ENCODE peak calls at places on chromosome 22, in nine cellular contexts. One of them, this sample, is unnamed.
A peak's percentile ranks its signal among the peaks of the same experiment; 100 is the strongest.

GRCh38 chr22:43817402-43817801 is 5.3 kb upstream of the EFCAB6 start:
- DNase-seq in RWPE1: no peak
- DNase-seq in cardiac fibroblast: no peak
- DNase-seq in dorsolateral prefrontal cortex: no peak
- DNase-seq in nephron progenitor cell: no peak
- DNase-seq in upper lobe of right lung: no peak
- DNase-seq in lower leg skin: no peak
- DNase-seq in HFFc6: no peak
- DNase-seq in tibial artery: peak; percentile 9
- DNase-seq in this sample: no peak

GRCh38 chr22:49951986-49952896 is 8.3 kb upstream of the PIM3 start:
- DNase-seq in RWPE1: peak; percentile 26
- DNase-seq in cardiac fibroblast: peak; percentile 89
- DNase-seq in dorsolateral prefrontal cortex: no peak
- DNase-seq in nephron progenitor cell: no peak
- DNase-seq in upper lobe of right lung: no peak
- DNase-seq in lower leg skin: no peak
- DNase-seq in HFFc6: peak; percentile 75
- DNase-seq in tibial artery: no peak
- DNase-seq in this sample: no peak

GRCh38 chr22:49570032-49570848 is 257.4 kb downstream of the BRD1 start:
- DNase-seq in RWPE1: no peak
- DNase-seq in cardiac fibroblast: no peak
- DNase-seq in dorsolateral prefrontal cortex: peak; percentile 23
- DNase-seq in nephron progenitor cell: no peak
- DNase-seq in upper lobe of right lung: peak; percentile 53
- DNase-seq in lower leg skin: peak; percentile 64
- DNase-seq in HFFc6: no peak
- DNase-seq in tibial artery: peak; percentile 35
- DNase-seq in this sample: no peak

GRCh38 chr22:48505891-48506290 is 1321.8 kb downstream of the BRD1 start:
- DNase-seq in RWPE1: no peak
- DNase-seq in cardiac fibroblast: no peak
- DNase-seq in dorsolateral prefrontal cortex: no peak
- DNase-seq in nephron progenitor cell: no peak
- DNase-seq in upper lobe of right lung: no peak
- DNase-seq in lower leg skin: no peak
- DNase-seq in HFFc6: no peak
- DNase-seq in tibial artery: no peak
- DNase-seq in this sample: no peak

GRCh38 chr22:47384977-47385376 is 622.5 kb downstream of the TBC1D22A start:
- DNase-seq in RWPE1: no peak
- DNase-seq in cardiac fibroblast: no peak
- DNase-seq in dorsolateral prefrontal cortex: no peak
- DNase-seq in nephron progenitor cell: no peak
- DNase-seq in upper lobe of right lung: peak; percentile 45
- DNase-seq in lower leg skin: no peak
- DNase-seq in HFFc6: no peak
- DNase-seq in tibial artery: peak; percentile 34
- DNase-seq in this sample: no peak

GRCh38 chr22:45511847-45512261 is 9.2 kb downstream of the FBLN1 start:
- DNase-seq in RWPE1: no peak
- DNase-seq in cardiac fibroblast: peak; percentile 89
- DNase-seq in dorsolateral prefrontal cortex: no peak
- DNase-seq in nephron progenitor cell: peak; percentile 49
- DNase-seq in upper lobe of right lung: no peak
- DNase-seq in lower leg skin: no peak
- DNase-seq in HFFc6: peak; percentile 83
- DNase-seq in tibial artery: peak; percentile 90
- DNase-seq in this sample: no peak

GRCh38 chr22:32103648-32104326 is 55.3 kb downstream of the C22orf42 start:
- DNase-seq in RWPE1: no peak
- DNase-seq in cardiac fibroblast: peak; percentile 19
- DNase-seq in dorsolateral prefrontal cortex: no peak
- DNase-seq in nephron progenitor cell: no peak
- DNase-seq in upper lobe of right lung: no peak
- DNase-seq in lower leg skin: no peak
- DNase-seq in HFFc6: peak; percentile 11
- DNase-seq in tibial artery: no peak
- DNase-seq in this sample: no peak

GRCh38 chr22:40326905-40327735 is 19.2 kb upstream of the ADSL start:
- DNase-seq in RWPE1: no peak
- DNase-seq in cardiac fibroblast: peak; percentile 21
- DNase-seq in dorsolateral prefrontal cortex: no peak
- DNase-seq in nephron progenitor cell: no peak
- DNase-seq in upper lobe of right lung: no peak
- DNase-seq in lower leg skin: no peak
- DNase-seq in HFFc6: no peak
- DNase-seq in tibial artery: no peak
- DNase-seq in this sample: no peak

GRCh38 chr22:45843030-45843429 is 133.9 kb downstream of the WNT7B start:
- DNase-seq in RWPE1: no peak
- DNase-seq in cardiac fibroblast: no peak
- DNase-seq in dorsolateral prefrontal cortex: no peak
- DNase-seq in nephron progenitor cell: no peak
- DNase-seq in upper lobe of right lung: no peak
- DNase-seq in lower leg skin: no peak
- DNase-seq in HFFc6: no peak
- DNase-seq in tibial artery: no peak
- DNase-seq in this sample: no peak

GRCh38 chr22:31650391-31650790 is 11.6 kb downstream of the PISD start:
- DNase-seq in RWPE1: no peak
- DNase-seq in cardiac fibroblast: peak; percentile 85
- DNase-seq in dorsolateral prefrontal cortex: no peak
- DNase-seq in nephron progenitor cell: no peak
- DNase-seq in upper lobe of right lung: no peak
- DNase-seq in lower leg skin: no peak
- DNase-seq in HFFc6: peak; percentile 63
- DNase-seq in tibial artery: no peak
- DNase-seq in this sample: no peak

GRCh38 chr22:32048069-32048468 is 5.0 kb downstream of the SLC5A1 start:
- DNase-seq in RWPE1: no peak
- DNase-seq in cardiac fibroblast: no peak
- DNase-seq in dorsolateral prefrontal cortex: no peak
- DNase-seq in nephron progenitor cell: no peak
- DNase-seq in upper lobe of right lung: no peak
- DNase-seq in lower leg skin: no peak
- DNase-seq in HFFc6: no peak
- DNase-seq in tibial artery: no peak
- DNase-seq in this sample: no peak

GRCh38 chr22:38317995-38318715 is 922 bp upstream of the CSNK1E start:
- DNase-seq in RWPE1: peak; percentile 90
- DNase-seq in cardiac fibroblast: peak; percentile 90
- DNase-seq in dorsolateral prefrontal cortex: peak; percentile 53
- DNase-seq in nephron progenitor cell: no peak
- DNase-seq in upper lobe of right lung: peak; percentile 78
- DNase-seq in lower leg skin: peak; percentile 95
- DNase-seq in HFFc6: peak; percentile 97
- DNase-seq in tibial artery: peak; percentile 90
- DNase-seq in this sample: no peak

GRCh38 chr22:36136988-36137387 is 23.6 kb downstream of the APOL3 start:
- DNase-seq in RWPE1: no peak
- DNase-seq in cardiac fibroblast: peak; percentile 32
- DNase-seq in dorsolateral prefrontal cortex: no peak
- DNase-seq in nephron progenitor cell: no peak
- DNase-seq in upper lobe of right lung: no peak
- DNase-seq in lower leg skin: no peak
- DNase-seq in HFFc6: peak; percentile 35
- DNase-seq in tibial artery: no peak
- DNase-seq in this sample: no peak

GRCh38 chr22:45885941-45886395 is 91.0 kb downstream of the WNT7B start:
- DNase-seq in RWPE1: no peak
- DNase-seq in cardiac fibroblast: no peak
- DNase-seq in dorsolateral prefrontal cortex: peak; percentile 51
- DNase-seq in nephron progenitor cell: no peak
- DNase-seq in upper lobe of right lung: peak; percentile 57
- DNase-seq in lower leg skin: no peak
- DNase-seq in HFFc6: no peak
- DNase-seq in tibial artery: peak; percentile 61
- DNase-seq in this sample: no peak

GRCh38 chr22:25084405-25085107 is 115.1 kb upstream of the CRYBB3 start:
- DNase-seq in RWPE1: no peak
- DNase-seq in cardiac fibroblast: no peak
- DNase-seq in dorsolateral prefrontal cortex: no peak
- DNase-seq in nephron progenitor cell: no peak
- DNase-seq in upper lobe of right lung: no peak
- DNase-seq in lower leg skin: no peak
- DNase-seq in HFFc6: no peak
- DNase-seq in tibial artery: no peak
- DNase-seq in this sample: no peak

GRCh38 chr22:35103756-35104155 is 37.8 kb downstream of the ISX start:
- DNase-seq in RWPE1: no peak
- DNase-seq in cardiac fibroblast: no peak
- DNase-seq in dorsolateral prefrontal cortex: no peak
- DNase-seq in nephron progenitor cell: peak; percentile 34
- DNase-seq in upper lobe of right lung: no peak
- DNase-seq in lower leg skin: peak; percentile 18
- DNase-seq in HFFc6: no peak
- DNase-seq in tibial artery: no peak
- DNase-seq in this sample: no peak

GRCh38 chr22:46467006-46467405 is 70.4 kb downstream of the CELSR1 start:
- DNase-seq in RWPE1: no peak
- DNase-seq in cardiac fibroblast: no peak
- DNase-seq in dorsolateral prefrontal cortex: no peak
- DNase-seq in nephron progenitor cell: no peak
- DNase-seq in upper lobe of right lung: no peak
- DNase-seq in lower leg skin: no peak
- DNase-seq in HFFc6: no peak
- DNase-seq in tibial artery: no peak
- DNase-seq in this sample: no peak

GRCh38 chr22:35568751-35569725 is 28.4 kb downstream of the RASD2 start:
- DNase-seq in RWPE1: peak; percentile 38
- DNase-seq in cardiac fibroblast: peak; percentile 26
- DNase-seq in dorsolateral prefrontal cortex: no peak
- DNase-seq in nephron progenitor cell: no peak
- DNase-seq in upper lobe of right lung: no peak
- DNase-seq in lower leg skin: no peak
- DNase-seq in HFFc6: peak; percentile 77
- DNase-seq in tibial artery: no peak
- DNase-seq in this sample: no peak

GRCh38 chr22:50302041-50302541 is 5.4 kb downstream of the PLXNB2 start:
- DNase-seq in RWPE1: no peak
- DNase-seq in cardiac fibroblast: peak; percentile 50
- DNase-seq in dorsolateral prefrontal cortex: no peak
- DNase-seq in nephron progenitor cell: no peak
- DNase-seq in upper lobe of right lung: peak; percentile 85
- DNase-seq in lower leg skin: no peak
- DNase-seq in HFFc6: no peak
- DNase-seq in tibial artery: no peak
- DNase-seq in this sample: no peak

GRCh38 chr22:21933899-21934298 is 18.7 kb downstream of the PPM1F start:
- DNase-seq in RWPE1: no peak
- DNase-seq in cardiac fibroblast: no peak
- DNase-seq in dorsolateral prefrontal cortex: peak; percentile 79
- DNase-seq in nephron progenitor cell: no peak
- DNase-seq in upper lobe of right lung: no peak
- DNase-seq in lower leg skin: no peak
- DNase-seq in HFFc6: no peak
- DNase-seq in tibial artery: no peak
- DNase-seq in this sample: no peak

GRCh38 chr22:44025171-44026065 is 1.3 kb downstream of the PARVB start:
- DNase-seq in RWPE1: no peak
- DNase-seq in cardiac fibroblast: no peak
- DNase-seq in dorsolateral prefrontal cortex: no peak
- DNase-seq in nephron progenitor cell: no peak
- DNase-seq in upper lobe of right lung: peak; percentile 68
- DNase-seq in lower leg skin: peak; percentile 91
- DNase-seq in HFFc6: no peak
- DNase-seq in tibial artery: peak; percentile 74
- DNase-seq in this sample: peak; percentile 91

GRCh38 chr22:42921301-42921700 is 64.2 kb upstream of the ARFGAP3 start:
- DNase-seq in RWPE1: no peak
- DNase-seq in cardiac fibroblast: peak; percentile 30
- DNase-seq in dorsolateral prefrontal cortex: no peak
- DNase-seq in nephron progenitor cell: no peak
- DNase-seq in upper lobe of right lung: peak; percentile 51
- DNase-seq in lower leg skin: no peak
- DNase-seq in HFFc6: no peak
- DNase-seq in tibial artery: no peak
- DNase-seq in this sample: no peak

GRCh38 chr22:19705181-19705934 is 8.9 kb upstream of the SEPTIN5 start:
- DNase-seq in RWPE1: no peak
- DNase-seq in cardiac fibroblast: no peak
- DNase-seq in dorsolateral prefrontal cortex: no peak
- DNase-seq in nephron progenitor cell: no peak
- DNase-seq in upper lobe of right lung: peak; percentile 57
- DNase-seq in lower leg skin: no peak
- DNase-seq in HFFc6: no peak
- DNase-seq in tibial artery: peak; percentile 51
- DNase-seq in this sample: peak; percentile 7
- TF ChIP-seq CTCF in RWPE1: no peak
- TF ChIP-seq CTCF in cardiac fibroblast: no peak
- TF ChIP-seq CTCF in dorsolateral prefrontal cortex: no peak
- TF ChIP-seq CTCF in nephron progenitor cell: peak; percentile 23
- TF ChIP-seq CTCF in upper lobe of right lung: no peak
- TF ChIP-seq CTCF in lower leg skin: no peak
- TF ChIP-seq CTCF in HFFc6: peak; percentile 22
- TF ChIP-seq CTCF in tibial artery: no peak
- TF ChIP-seq CTCF in this sample: no peak

GRCh38 chr22:17366830-17367229 is 2.4 kb upstream of the CECR2 start:
- DNase-seq in RWPE1: no peak
- DNase-seq in cardiac fibroblast: peak; percentile 53
- DNase-seq in dorsolateral prefrontal cortex: peak; percentile 69
- DNase-seq in nephron progenitor cell: peak; percentile 68
- DNase-seq in upper lobe of right lung: no peak
- DNase-seq in lower leg skin: no peak
- DNase-seq in HFFc6: no peak
- DNase-seq in tibial artery: no peak
- DNase-seq in this sample: peak; percentile 41
- TF ChIP-seq CTCF in RWPE1: no peak
- TF ChIP-seq CTCF in cardiac fibroblast: peak; percentile 60
- TF ChIP-seq CTCF in dorsolateral prefrontal cortex: peak; percentile 76
- TF ChIP-seq CTCF in nephron progenitor cell: peak; percentile 34
- TF ChIP-seq CTCF in upper lobe of right lung: peak; percentile 24
- TF ChIP-seq CTCF in lower leg skin: no peak
- TF ChIP-seq CTCF in HFFc6: no peak
- TF ChIP-seq CTCF in tibial artery: no peak
- TF ChIP-seq CTCF in this sample: peak; percentile 15

GRCh38 chr22:30219049-30219448 is 27.5 kb downstream of the LIF start:
- DNase-seq in RWPE1: no peak
- DNase-seq in cardiac fibroblast: no peak
- DNase-seq in dorsolateral prefrontal cortex: no peak
- DNase-seq in nephron progenitor cell: no peak
- DNase-seq in upper lobe of right lung: no peak
- DNase-seq in lower leg skin: no peak
- DNase-seq in HFFc6: no peak
- DNase-seq in tibial artery: no peak
- DNase-seq in this sample: no peak
- TF ChIP-seq CTCF in RWPE1: no peak
- TF ChIP-seq CTCF in cardiac fibroblast: no peak
- TF ChIP-seq CTCF in dorsolateral prefrontal cortex: no peak
- TF ChIP-seq CTCF in nephron progenitor cell: no peak
- TF ChIP-seq CTCF in upper lobe of right lung: no peak
- TF ChIP-seq CTCF in lower leg skin: no peak
- TF ChIP-seq CTCF in HFFc6: peak; percentile 52
- TF ChIP-seq CTCF in tibial artery: no peak
- TF ChIP-seq CTCF in this sample: no peak

DNA sequence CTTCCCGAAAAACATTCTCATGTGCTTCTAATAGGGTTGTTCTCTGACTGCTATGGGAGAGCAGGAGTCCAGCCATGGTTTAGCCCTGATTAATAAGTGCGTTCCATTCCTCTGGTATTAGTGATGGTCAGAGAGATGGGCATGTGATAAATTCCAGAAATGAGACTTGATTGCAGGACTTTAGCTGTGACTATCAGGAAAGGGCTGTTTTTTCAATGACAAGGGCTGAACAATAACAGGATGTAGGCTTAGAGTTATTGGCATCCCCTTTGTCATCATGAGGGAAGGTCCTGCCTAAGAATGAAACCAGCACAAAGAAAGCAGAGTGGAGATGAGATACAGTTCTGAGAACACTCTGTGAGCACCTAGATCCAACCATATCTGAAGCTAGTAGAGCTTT is 494.6 kb downstream of the MIAT start:
- DNase-seq in RWPE1: no peak
- DNase-seq in cardiac fibroblast: no peak
- DNase-seq in dorsolateral prefrontal cortex: no peak
- DNase-seq in nephron progenitor cell: no peak
- DNase-seq in upper lobe of right lung: no peak
- DNase-seq in lower leg skin: no peak
- DNase-seq in HFFc6: peak; percentile 46
- DNase-seq in tibial artery: no peak
- DNase-seq in this sample: no peak
- TF ChIP-seq CTCF in RWPE1: no peak
- TF ChIP-seq CTCF in cardiac fibroblast: no peak
- TF ChIP-seq CTCF in dorsolateral prefrontal cortex: no peak
- TF ChIP-seq CTCF in nephron progenitor cell: no peak
- TF ChIP-seq CTCF in upper lobe of right lung: no peak
- TF ChIP-seq CTCF in lower leg skin: no peak
- TF ChIP-seq CTCF in HFFc6: no peak
- TF ChIP-seq CTCF in tibial artery: no peak
- TF ChIP-seq CTCF in this sample: no peak